ENCODE peak calls at places on chromosomes 3 and 15, in seven cellular contexts. One of them, this sample, is unnamed. For H3K4me1, the result is how much of the 10 kb centered on the place peaks cover.

GRCh38 chr3:173078525-173078924 is 62.5 kb downstream of the SPATA16 start:
- DNase-seq in endodermal cell: no peak
- DNase-seq in CD8-positive, alpha-beta T cell: no peak
- DNase-seq in tibial artery: no peak
- DNase-seq in thoracic aorta: no peak
- DNase-seq in IMR-90: no peak
- DNase-seq in A549: no peak
- DNase-seq in this sample: no peak

GRCh38 chr3:50423543-50423942 is 64.2 kb upstream of the TMEM115 start:
- DNase-seq in endodermal cell: no peak
- DNase-seq in CD8-positive, alpha-beta T cell: no peak
- DNase-seq in tibial artery: no peak
- DNase-seq in thoracic aorta: no peak
- DNase-seq in IMR-90: no peak
- DNase-seq in A549: no peak
- DNase-seq in this sample: no peak

GRCh38 chr3:6108957-6109356 is 752.0 kb upstream of the GRM7 start:
- DNase-seq in endodermal cell: no peak
- DNase-seq in CD8-positive, alpha-beta T cell: no peak
- DNase-seq in tibial artery: no peak
- DNase-seq in thoracic aorta: no peak
- DNase-seq in IMR-90: no peak
- DNase-seq in A549: no peak
- DNase-seq in this sample: no peak

GRCh38 chr3:108472011-108472591 is 38.3 kb downstream of the MYH15 start:
- DNase-seq in endodermal cell: no peak
- DNase-seq in CD8-positive, alpha-beta T cell: no peak
- DNase-seq in tibial artery: no peak
- DNase-seq in thoracic aorta: no peak
- DNase-seq in IMR-90: peak
- DNase-seq in A549: peak
- DNase-seq in this sample: peak

GRCh38 chr3:188867691-188868090 is 304.1 kb upstream of the TPRG1 start:
- DNase-seq in endodermal cell: no peak
- DNase-seq in CD8-positive, alpha-beta T cell: no peak
- DNase-seq in tibial artery: no peak
- DNase-seq in thoracic aorta: no peak
- DNase-seq in IMR-90: no peak
- DNase-seq in A549: no peak
- DNase-seq in this sample: no peak

GRCh38 chr3:60046212-60046611 is 996.4 kb upstream of the CFAP20DC start:
- DNase-seq in endodermal cell: no peak
- DNase-seq in CD8-positive, alpha-beta T cell: no peak
- DNase-seq in tibial artery: no peak
- DNase-seq in thoracic aorta: no peak
- DNase-seq in IMR-90: no peak
- DNase-seq in A549: no peak
- DNase-seq in this sample: no peak

GRCh38 chr15:83694030-83694429 is 40.1 kb downstream of the ADAMTSL3 start:
- DNase-seq in endodermal cell: peak
- DNase-seq in CD8-positive, alpha-beta T cell: no peak
- DNase-seq in tibial artery: no peak
- DNase-seq in thoracic aorta: no peak
- DNase-seq in IMR-90: peak
- DNase-seq in A549: peak
- DNase-seq in this sample: no peak

GRCh38 chr3:83435173-83435572 is 1523.6 kb upstream of the CADM2 start:
- DNase-seq in endodermal cell: peak
- DNase-seq in CD8-positive, alpha-beta T cell: no peak
- DNase-seq in tibial artery: no peak
- DNase-seq in thoracic aorta: no peak
- DNase-seq in IMR-90: no peak
- DNase-seq in A549: no peak
- DNase-seq in this sample: no peak

GRCh38 chr3:107962946-107963345 is 127.9 kb downstream of the CD47 start:
- DNase-seq in endodermal cell: no peak
- DNase-seq in CD8-positive, alpha-beta T cell: no peak
- DNase-seq in tibial artery: no peak
- DNase-seq in thoracic aorta: no peak
- DNase-seq in IMR-90: peak
- DNase-seq in A549: peak
- DNase-seq in this sample: no peak

GRCh38 chr3:57943525-57944312 is 64.5 kb upstream of the FLNB start:
- DNase-seq in endodermal cell: no peak
- DNase-seq in CD8-positive, alpha-beta T cell: no peak
- DNase-seq in tibial artery: peak
- DNase-seq in thoracic aorta: no peak
- DNase-seq in IMR-90: no peak
- DNase-seq in A549: no peak
- DNase-seq in this sample: no peak

GRCh38 chr15:93058128-93058527 is 30.9 kb downstream of the RGMA start:
- DNase-seq in endodermal cell: no peak
- DNase-seq in CD8-positive, alpha-beta T cell: no peak
- DNase-seq in tibial artery: no peak
- DNase-seq in thoracic aorta: no peak
- DNase-seq in IMR-90: no peak
- DNase-seq in A549: no peak
- DNase-seq in this sample: no peak

GRCh38 chr15:93057618-93058017 is 31.4 kb downstream of the RGMA start:
- DNase-seq in endodermal cell: no peak
- DNase-seq in CD8-positive, alpha-beta T cell: no peak
- DNase-seq in tibial artery: no peak
- DNase-seq in thoracic aorta: no peak
- DNase-seq in IMR-90: no peak
- DNase-seq in A549: no peak
- DNase-seq in this sample: no peak

GRCh38 chr15:93059442-93059841 is 29.6 kb downstream of the RGMA start:
- DNase-seq in endodermal cell: no peak
- DNase-seq in CD8-positive, alpha-beta T cell: no peak
- DNase-seq in tibial artery: no peak
- DNase-seq in thoracic aorta: no peak
- DNase-seq in IMR-90: no peak
- DNase-seq in A549: no peak
- DNase-seq in this sample: no peak

GRCh38 chr15:93060336-93061248 is 28.4 kb downstream of the RGMA start:
- DNase-seq in endodermal cell: peak
- DNase-seq in CD8-positive, alpha-beta T cell: no peak
- DNase-seq in tibial artery: no peak
- DNase-seq in thoracic aorta: no peak
- DNase-seq in IMR-90: no peak
- DNase-seq in A549: no peak
- DNase-seq in this sample: no peak

DNA sequence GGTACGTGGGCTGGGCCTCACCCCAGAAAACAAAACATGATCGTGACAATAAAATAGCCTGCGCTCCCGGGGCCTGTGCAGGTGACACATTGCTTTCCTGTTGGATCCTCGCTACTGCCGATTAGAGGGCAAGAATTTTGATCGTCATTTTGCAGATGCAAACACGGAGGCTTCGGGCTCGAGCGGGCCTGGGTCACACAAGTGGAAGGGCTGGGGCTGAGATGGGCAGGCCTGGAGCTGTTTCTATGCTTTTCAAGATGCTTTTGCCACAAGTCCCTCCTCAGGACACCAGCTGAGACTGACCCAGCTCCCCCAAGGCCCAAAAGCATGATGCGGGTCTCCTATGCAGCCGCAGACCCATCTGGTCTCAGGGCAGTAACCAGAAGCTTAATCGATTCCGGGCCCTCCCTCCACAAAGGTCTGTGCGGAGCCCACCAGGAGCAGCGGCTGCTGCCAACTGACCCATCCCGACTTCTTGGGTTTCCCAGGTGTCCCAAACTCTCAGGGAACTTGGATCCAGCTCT is 30.0 kb downstream of the RGMA start:
- DNase-seq in endodermal cell: no peak
- DNase-seq in CD8-positive, alpha-beta T cell: no peak
- DNase-seq in tibial artery: no peak
- DNase-seq in thoracic aorta: no peak
- DNase-seq in IMR-90: no peak
- DNase-seq in A549: no peak
- DNase-seq in this sample: no peak
- H3K4me1 ChIP-seq in endodermal cell: under half
- H3K4me1 ChIP-seq in CD8-positive, alpha-beta T cell: under half
- H3K4me1 ChIP-seq in tibial artery: under half
- H3K4me1 ChIP-seq in thoracic aorta: under half
- H3K4me1 ChIP-seq in IMR-90: under half
- H3K4me1 ChIP-seq in A549: under half
- H3K4me1 ChIP-seq in this sample: under half

DNA sequence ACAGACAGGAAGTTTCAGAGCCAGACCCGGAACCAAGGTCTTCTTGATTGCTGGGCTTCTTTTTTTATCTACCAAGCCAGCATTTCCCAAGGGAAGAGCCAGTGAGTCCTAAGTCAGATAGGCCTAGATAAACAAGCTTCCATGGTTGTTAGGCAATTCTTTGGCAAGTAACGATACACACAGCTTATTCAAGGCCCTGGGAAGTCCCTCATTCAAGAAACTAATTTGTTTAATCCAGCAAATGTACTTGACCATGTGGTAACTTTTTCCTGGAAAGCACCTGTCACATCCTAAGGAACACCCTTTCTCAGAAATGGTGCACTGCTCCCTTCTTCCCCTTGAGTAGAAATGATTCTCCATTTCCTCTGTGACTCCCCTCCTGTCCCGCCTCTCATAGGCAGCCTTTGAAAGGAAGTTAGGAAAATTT is 209.9 kb downstream of the ITPR1 start:
- DNase-seq in endodermal cell: no peak
- DNase-seq in CD8-positive, alpha-beta T cell: no peak
- DNase-seq in tibial artery: no peak
- DNase-seq in thoracic aorta: no peak
- DNase-seq in IMR-90: peak
- DNase-seq in A549: no peak
- DNase-seq in this sample: no peak
- H3K27ac ChIP-seq in endodermal cell: no peak
- H3K27ac ChIP-seq in CD8-positive, alpha-beta T cell: no peak
- H3K27ac ChIP-seq in tibial artery: peak
- H3K27ac ChIP-seq in thoracic aorta: peak
- H3K27ac ChIP-seq in IMR-90: no peak
- H3K27ac ChIP-seq in A549: no peak
- H3K27ac ChIP-seq in this sample: no peak

GRCh38 chr15:62107561-62108110 is 40.9 kb downstream of the C2CD4A start:
- DNase-seq in endodermal cell: no peak
- DNase-seq in CD8-positive, alpha-beta T cell: no peak
- DNase-seq in tibial artery: no peak
- DNase-seq in thoracic aorta: no peak
- DNase-seq in IMR-90: peak
- DNase-seq in A549: no peak
- DNase-seq in this sample: no peak

GRCh38 chr15:62103431-62103830 is 36.7 kb downstream of the C2CD4A start:
- DNase-seq in endodermal cell: no peak
- DNase-seq in CD8-positive, alpha-beta T cell: no peak
- DNase-seq in tibial artery: no peak
- DNase-seq in thoracic aorta: no peak
- DNase-seq in IMR-90: no peak
- DNase-seq in A549: no peak
- DNase-seq in this sample: no peak

GRCh38 chr15:62105266-62105665 is 38.5 kb downstream of the C2CD4A start:
- DNase-seq in endodermal cell: no peak
- DNase-seq in CD8-positive, alpha-beta T cell: no peak
- DNase-seq in tibial artery: no peak
- DNase-seq in thoracic aorta: no peak
- DNase-seq in IMR-90: no peak
- DNase-seq in A549: no peak
- DNase-seq in this sample: no peak

GRCh38 chr15:62104406-62104805 is 37.6 kb downstream of the C2CD4A start:
- DNase-seq in endodermal cell: no peak
- DNase-seq in CD8-positive, alpha-beta T cell: no peak
- DNase-seq in tibial artery: no peak
- DNase-seq in thoracic aorta: no peak
- DNase-seq in IMR-90: no peak
- DNase-seq in A549: no peak
- DNase-seq in this sample: no peak

GRCh38 chr15:62104846-62105245 is 38.1 kb downstream of the C2CD4A start:
- DNase-seq in endodermal cell: no peak
- DNase-seq in CD8-positive, alpha-beta T cell: no peak
- DNase-seq in tibial artery: no peak
- DNase-seq in thoracic aorta: no peak
- DNase-seq in IMR-90: no peak
- DNase-seq in A549: no peak
- DNase-seq in this sample: no peak
- TF ChIP-seq CTCF in endodermal cell: no peak
- TF ChIP-seq CTCF in CD8-positive, alpha-beta T cell: no peak
- TF ChIP-seq CTCF in tibial artery: no peak
- TF ChIP-seq CTCF in thoracic aorta: no peak
- TF ChIP-seq CTCF in IMR-90: no peak
- TF ChIP-seq CTCF in A549: no peak
- TF ChIP-seq CTCF in this sample: no peak

GRCh38 chr3:20225769-20226168 is 39.8 kb upstream of the SGO1 start:
- DNase-seq in endodermal cell: no peak
- DNase-seq in CD8-positive, alpha-beta T cell: no peak
- DNase-seq in tibial artery: no peak
- DNase-seq in thoracic aorta: no peak
- DNase-seq in IMR-90: peak
- DNase-seq in A549: peak
- DNase-seq in this sample: peak
- H3K4me1 ChIP-seq in endodermal cell: under half
- H3K4me1 ChIP-seq in CD8-positive, alpha-beta T cell: under half
- H3K4me1 ChIP-seq in tibial artery: under half
- H3K4me1 ChIP-seq in thoracic aorta: under half
- H3K4me1 ChIP-seq in IMR-90: under half
- H3K4me1 ChIP-seq in A549: under half
- H3K4me1 ChIP-seq in this sample: under half

DNA sequence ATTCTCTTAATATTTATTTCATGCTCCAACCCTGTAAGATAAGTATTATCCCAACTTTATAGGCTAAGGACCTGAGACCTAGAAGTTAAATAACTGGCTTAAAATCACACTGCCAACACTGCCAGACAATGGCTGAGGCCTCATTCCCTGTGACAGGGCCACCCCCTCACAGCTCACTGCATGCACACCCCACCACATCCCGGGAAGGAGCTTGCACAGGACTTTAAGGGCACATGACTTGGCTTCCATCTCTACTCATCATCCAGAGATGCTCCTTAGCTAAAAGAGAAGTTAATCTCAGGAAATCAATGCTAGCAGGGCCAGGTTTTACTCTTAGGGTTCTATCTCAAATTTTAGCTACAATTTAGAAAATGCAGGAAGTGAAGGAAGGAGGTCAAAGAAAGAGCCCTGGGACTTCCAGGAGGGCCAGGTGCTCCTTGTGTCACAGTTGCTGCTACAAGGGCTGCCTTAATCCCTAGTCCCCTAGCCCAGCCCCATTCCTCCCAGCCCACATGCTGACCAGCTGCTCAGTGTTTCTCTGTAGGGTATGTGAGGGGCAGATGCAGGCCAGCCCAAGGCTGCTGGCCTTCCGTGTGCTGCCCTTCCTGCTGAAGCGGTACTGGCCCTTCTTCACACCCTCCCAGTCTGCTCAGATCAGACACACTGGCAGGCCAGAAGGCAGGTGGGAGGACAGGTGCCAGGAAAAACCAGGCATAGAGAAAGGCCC is 53.5 kb downstream of the WWTR1 start:
- DNase-seq in endodermal cell: peak
- DNase-seq in CD8-positive, alpha-beta T cell: no peak
- DNase-seq in tibial artery: no peak
- DNase-seq in thoracic aorta: no peak
- DNase-seq in IMR-90: peak
- DNase-seq in A549: no peak
- DNase-seq in this sample: no peak
- H3K27ac ChIP-seq in endodermal cell: peak
- H3K27ac ChIP-seq in CD8-positive, alpha-beta T cell: no peak
- H3K27ac ChIP-seq in tibial artery: peak
- H3K27ac ChIP-seq in thoracic aorta: peak
- H3K27ac ChIP-seq in IMR-90: peak
- H3K27ac ChIP-seq in A549: peak
- H3K27ac ChIP-seq in this sample: no peak

This sample was measured in foreskin keratinocyte.